ENCODE peak calls at places on chromosome 10, in six cellular contexts. One of them, this sample, is unnamed. For H3K36me3, the result is how much of the 10 kb centered on the place peaks cover.

GRCh38 chr10:33612551-33612950 is 278.1 kb upstream of the NRP1 start:
- ATAC-seq in HCT116: no peak
- ATAC-seq in right lobe of liver: peak
- ATAC-seq in upper lobe of left lung: no peak
- ATAC-seq in heart left ventricle: no peak
- ATAC-seq in GM12878: peak
- ATAC-seq in this sample: peak

GRCh38 chr10:13139150-13139549 is 22.2 kb upstream of the MCM10 start:
- ATAC-seq in right lobe of liver: no peak
- ATAC-seq in HCT116: no peak
- ATAC-seq in heart left ventricle: no peak
- ATAC-seq in upper lobe of left lung: no peak
- ATAC-seq in GM12878: no peak
- ATAC-seq in this sample: no peak

GRCh38 chr10:45464958-45465567 is 91.0 kb downstream of the ALOX5 start:
- ATAC-seq in HCT116: peak
- ATAC-seq in GM12878: peak
- ATAC-seq in heart left ventricle: peak
- ATAC-seq in right lobe of liver: peak
- ATAC-seq in upper lobe of left lung: peak
- ATAC-seq in this sample: peak

GRCh38 chr10:29177266-29177832 is 111.5 kb upstream of the LYZL1 start:
- ATAC-seq in GM12878: no peak
- ATAC-seq in right lobe of liver: no peak
- ATAC-seq in heart left ventricle: no peak
- ATAC-seq in HCT116: no peak
- ATAC-seq in upper lobe of left lung: no peak
- ATAC-seq in this sample: no peak

GRCh38 chr10:80718024-80718423 is 180.3 kb downstream of the SH2D4B start:
- ATAC-seq in right lobe of liver: no peak
- ATAC-seq in heart left ventricle: no peak
- ATAC-seq in HCT116: no peak
- ATAC-seq in upper lobe of left lung: no peak
- ATAC-seq in GM12878: no peak
- ATAC-seq in this sample: no peak

GRCh38 chr10:3210251-3210650 is 37.7 kb upstream of the PITRM1 start:
- ATAC-seq in HCT116: no peak
- ATAC-seq in right lobe of liver: no peak
- ATAC-seq in heart left ventricle: no peak
- ATAC-seq in GM12878: no peak
- ATAC-seq in upper lobe of left lung: no peak
- ATAC-seq in this sample: no peak

GRCh38 chr10:102132563-102133372 is at the start of gene PPRC1:
- ATAC-seq in heart left ventricle: peak
- ATAC-seq in GM12878: peak
- ATAC-seq in upper lobe of left lung: peak
- ATAC-seq in HCT116: peak
- ATAC-seq in right lobe of liver: peak
- ATAC-seq in this sample: peak

GRCh38 chr10:76491216-76491615 is 1059.8 kb downstream of the LRMDA start:
- ATAC-seq in GM12878: no peak
- ATAC-seq in right lobe of liver: no peak
- ATAC-seq in heart left ventricle: no peak
- ATAC-seq in upper lobe of left lung: no peak
- ATAC-seq in HCT116: no peak
- ATAC-seq in this sample: no peak

GRCh38 chr10:49225218-49225876 is 37.2 kb upstream of the TMEM273 start:
- ATAC-seq in right lobe of liver: peak
- ATAC-seq in HCT116: no peak
- ATAC-seq in GM12878: no peak
- ATAC-seq in heart left ventricle: peak
- ATAC-seq in upper lobe of left lung: no peak
- ATAC-seq in this sample: peak

GRCh38 chr10:97757471-97757870 is 14.3 kb downstream of the SFRP5 start:
- ATAC-seq in heart left ventricle: no peak
- ATAC-seq in right lobe of liver: no peak
- ATAC-seq in HCT116: no peak
- ATAC-seq in GM12878: no peak
- ATAC-seq in upper lobe of left lung: no peak
- ATAC-seq in this sample: no peak

GRCh38 chr10:91711885-91712284 is 79.0 kb upstream of the PPP1R3C start:
- ATAC-seq in HCT116: no peak
- ATAC-seq in GM12878: peak
- ATAC-seq in upper lobe of left lung: no peak
- ATAC-seq in right lobe of liver: peak
- ATAC-seq in heart left ventricle: no peak
- ATAC-seq in this sample: no peak

GRCh38 chr10:73648975-73649829 is 6.6 kb downstream of the SYNPO2L start:
- ATAC-seq in HCT116: peak
- ATAC-seq in GM12878: no peak
- ATAC-seq in heart left ventricle: no peak
- ATAC-seq in right lobe of liver: no peak
- ATAC-seq in upper lobe of left lung: no peak
- ATAC-seq in this sample: no peak

GRCh38 chr10:29881336-29881751 is 178.0 kb downstream of the JCAD start:
- ATAC-seq in right lobe of liver: no peak
- ATAC-seq in heart left ventricle: peak
- ATAC-seq in HCT116: no peak
- ATAC-seq in GM12878: no peak
- ATAC-seq in upper lobe of left lung: no peak
- ATAC-seq in this sample: peak

GRCh38 chr10:36808625-36809362 is 316.6 kb upstream of the ANKRD30A start:
- ATAC-seq in right lobe of liver: no peak
- ATAC-seq in GM12878: no peak
- ATAC-seq in HCT116: no peak
- ATAC-seq in heart left ventricle: no peak
- ATAC-seq in upper lobe of left lung: no peak
- ATAC-seq in this sample: peak

GRCh38 chr10:44352316-44353127 is 32.4 kb downstream of the CXCL12 start:
- ATAC-seq in right lobe of liver: no peak
- ATAC-seq in HCT116: no peak
- ATAC-seq in heart left ventricle: peak
- ATAC-seq in upper lobe of left lung: no peak
- ATAC-seq in GM12878: no peak
- ATAC-seq in this sample: peak

GRCh38 chr10:113104071-113104470 is 154.0 kb downstream of the TCF7L2 start:
- ATAC-seq in heart left ventricle: no peak
- ATAC-seq in GM12878: no peak
- ATAC-seq in upper lobe of left lung: no peak
- ATAC-seq in HCT116: no peak
- ATAC-seq in right lobe of liver: no peak
- ATAC-seq in this sample: no peak

GRCh38 chr10:133461841-133462240 is 8.1 kb downstream of the SCART1 start:
- ATAC-seq in heart left ventricle: no peak
- ATAC-seq in HCT116: no peak
- ATAC-seq in upper lobe of left lung: no peak
- ATAC-seq in right lobe of liver: no peak
- ATAC-seq in GM12878: no peak
- ATAC-seq in this sample: no peak

GRCh38 chr10:29858352-29859267 is 200.8 kb downstream of the JCAD start:
- ATAC-seq in HCT116: peak
- ATAC-seq in right lobe of liver: peak
- ATAC-seq in GM12878: no peak
- ATAC-seq in upper lobe of left lung: peak
- ATAC-seq in heart left ventricle: peak
- ATAC-seq in this sample: peak

GRCh38 chr10:95289003-95289920 is 1.5 kb downstream of the PDLIM1 start:
- ATAC-seq in right lobe of liver: peak
- ATAC-seq in HCT116: peak
- ATAC-seq in upper lobe of left lung: no peak
- ATAC-seq in heart left ventricle: peak
- ATAC-seq in GM12878: peak
- ATAC-seq in this sample: no peak

GRCh38 chr10:43420369-43421200 is 11.6 kb upstream of the HNRNPF start:
- ATAC-seq in GM12878: peak
- ATAC-seq in heart left ventricle: peak
- ATAC-seq in upper lobe of left lung: peak
- ATAC-seq in right lobe of liver: peak
- ATAC-seq in HCT116: peak
- ATAC-seq in this sample: peak

GRCh38 chr10:123559066-123559822 is 106.9 kb upstream of the GPR26 start:
- ATAC-seq in GM12878: peak
- ATAC-seq in right lobe of liver: peak
- ATAC-seq in heart left ventricle: no peak
- ATAC-seq in HCT116: peak
- ATAC-seq in upper lobe of left lung: peak
- ATAC-seq in this sample: peak

GRCh38 chr10:79355420-79356010 is 8.2 kb downstream of the PPIF start:
- ATAC-seq in upper lobe of left lung: no peak
- ATAC-seq in heart left ventricle: no peak
- ATAC-seq in HCT116: no peak
- ATAC-seq in GM12878: no peak
- ATAC-seq in right lobe of liver: no peak
- ATAC-seq in this sample: no peak
- TF ChIP-seq POLR2A in upper lobe of left lung: no peak
- TF ChIP-seq POLR2A in heart left ventricle: no peak
- TF ChIP-seq POLR2A in HCT116: no peak
- TF ChIP-seq POLR2A in GM12878: peak
- TF ChIP-seq POLR2A in right lobe of liver: no peak
- TF ChIP-seq POLR2A in this sample: no peak

GRCh38 chr10:99760321-99760720 is 22.1 kb upstream of the ABCC2 start:
- ATAC-seq in right lobe of liver: no peak
- ATAC-seq in HCT116: peak
- ATAC-seq in upper lobe of left lung: no peak
- ATAC-seq in heart left ventricle: no peak
- ATAC-seq in GM12878: no peak
- ATAC-seq in this sample: no peak

GRCh38 chr10:99748823-99749451 is 16.9 kb downstream of the CUTC start:
- ATAC-seq in GM12878: no peak
- ATAC-seq in right lobe of liver: no peak
- ATAC-seq in heart left ventricle: peak
- ATAC-seq in HCT116: no peak
- ATAC-seq in upper lobe of left lung: no peak
- ATAC-seq in this sample: no peak

GRCh38 chr10:99756158-99756557 is 24.1 kb downstream of the CUTC start:
- ATAC-seq in HCT116: no peak
- ATAC-seq in right lobe of liver: no peak
- ATAC-seq in GM12878: no peak
- ATAC-seq in upper lobe of left lung: no peak
- ATAC-seq in heart left ventricle: no peak
- ATAC-seq in this sample: no peak

GRCh38 chr10:99758241-99758891 is 24.1 kb upstream of the ABCC2 start:
- ATAC-seq in right lobe of liver: no peak
- ATAC-seq in upper lobe of left lung: no peak
- ATAC-seq in HCT116: no peak
- ATAC-seq in heart left ventricle: no peak
- ATAC-seq in GM12878: no peak
- ATAC-seq in this sample: peak

DNA sequence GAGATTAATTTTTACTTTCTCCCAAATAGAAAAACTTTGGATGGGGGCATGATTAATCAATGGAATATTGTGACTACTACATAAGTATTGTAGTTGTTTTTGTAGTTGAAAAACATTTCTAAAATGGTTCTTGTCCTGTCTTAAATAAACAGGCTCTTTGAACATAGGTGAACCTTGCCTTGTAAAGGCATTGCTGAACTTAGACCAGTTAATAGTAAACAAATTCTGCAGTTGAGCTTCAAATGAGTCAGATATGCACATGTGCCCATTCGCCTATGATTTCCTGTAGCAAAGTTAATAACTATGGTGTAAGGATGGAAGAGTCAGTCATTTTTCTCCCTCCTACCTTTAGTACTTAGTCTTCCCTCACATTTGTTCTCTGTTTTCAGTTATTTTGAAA is 22.6 kb downstream of the CUTC start:
- ATAC-seq in upper lobe of left lung: no peak
- ATAC-seq in heart left ventricle: no peak
- ATAC-seq in HCT116: no peak
- ATAC-seq in GM12878: no peak
- ATAC-seq in right lobe of liver: peak
- ATAC-seq in this sample: no peak
- H3K36me3 ChIP-seq in upper lobe of left lung: under half
- H3K36me3 ChIP-seq in heart left ventricle: half or more
- H3K36me3 ChIP-seq in HCT116: half or more
- H3K36me3 ChIP-seq in GM12878: under half
- H3K36me3 ChIP-seq in right lobe of liver: under half
- H3K36me3 ChIP-seq in this sample: under half

GRCh38 chr10:62804384-62805138 is at the start of gene ADO:
- ATAC-seq in upper lobe of left lung: peak
- ATAC-seq in heart left ventricle: peak
- ATAC-seq in GM12878: peak
- ATAC-seq in right lobe of liver: peak
- ATAC-seq in HCT116: peak
- ATAC-seq in this sample: peak
- TF ChIP-seq POLR2A in upper lobe of left lung: peak
- TF ChIP-seq POLR2A in heart left ventricle: no peak
- TF ChIP-seq POLR2A in GM12878: peak
- TF ChIP-seq POLR2A in right lobe of liver: peak
- TF ChIP-seq POLR2A in HCT116: peak
- TF ChIP-seq POLR2A in this sample: peak

GRCh38 chr10:93357680-93358079 is 124.5 kb downstream of the MYOF start:
- ATAC-seq in heart left ventricle: no peak
- ATAC-seq in HCT116: peak
- ATAC-seq in right lobe of liver: peak
- ATAC-seq in GM12878: peak
- ATAC-seq in upper lobe of left lung: no peak
- ATAC-seq in this sample: no peak
- H3K36me3 ChIP-seq in heart left ventricle: half or more
- H3K36me3 ChIP-seq in HCT116: half or more
- H3K36me3 ChIP-seq in right lobe of liver: under half
- H3K36me3 ChIP-seq in GM12878: under half
- H3K36me3 ChIP-seq in upper lobe of left lung: half or more
- H3K36me3 ChIP-seq in this sample: under half

DNA sequence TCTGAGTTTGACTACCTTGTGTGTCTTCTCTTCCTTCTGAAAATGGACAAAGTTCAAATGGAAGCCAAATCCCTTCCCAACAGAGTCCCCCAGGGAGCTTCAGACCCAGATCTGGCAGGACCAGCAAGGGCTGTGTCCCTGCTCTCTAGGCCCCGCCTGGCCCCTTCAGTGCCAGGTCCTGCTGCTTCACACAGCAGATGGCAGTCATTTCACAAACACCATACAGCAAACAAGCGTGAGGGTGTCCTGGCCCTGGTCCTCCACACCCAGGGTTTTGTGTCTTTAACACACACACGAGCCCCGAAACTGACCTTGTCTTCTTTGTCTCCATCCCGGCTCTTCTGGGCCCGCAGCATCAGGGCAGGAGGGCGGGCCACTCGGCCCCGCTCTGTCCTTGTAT is 145.0 kb downstream of the TCERG1L start:
- ATAC-seq in HCT116: no peak
- ATAC-seq in upper lobe of left lung: no peak
- ATAC-seq in GM12878: no peak
- ATAC-seq in heart left ventricle: no peak
- ATAC-seq in right lobe of liver: no peak
- ATAC-seq in this sample: no peak
- TF ChIP-seq POLR2A in HCT116: no peak
- TF ChIP-seq POLR2A in upper lobe of left lung: no peak
- TF ChIP-seq POLR2A in GM12878: no peak
- TF ChIP-seq POLR2A in heart left ventricle: no peak
- TF ChIP-seq POLR2A in right lobe of liver: no peak
- TF ChIP-seq POLR2A in this sample: no peak